ENCODE peak calls at places on chromosome 22, in eight cellular contexts. R is MM.1S, E is neural progenitor cell, V is fibroblast of lung, I is mesenchymal stem cell, Y is endothelial cell of umbilical vein, Q is PC-3, G is GM12878. F is an unnamed sample.

GRCh38 chr22:31286360-31287255 is 5.7 kb downstream of the PIK3IP1 start:
- DNase-seq in E (no peak), Q (no peak), G (no peak), R (peak), Y (no peak), V (no peak), I (peak), F (no peak)

GRCh38 chr22:50436134-50436830 is 38.6 kb downstream of the SBF1 start:
- DNase-seq in E (no peak), I (no peak), Y (no peak), Q (no peak), G (no peak), V (no peak), R (no peak), F (no peak)

GRCh38 chr22:50599816-50600454 is 658 bp upstream of the MAPK8IP2 start:
- DNase-seq in Q (peak), I (peak), E (peak), V (peak), Y (peak), G (no peak), R (peak), F (peak)

GRCh38 chr22:48938741-48939140 is 888.9 kb downstream of the BRD1 start:
- DNase-seq in Y (no peak), E (no peak), Q (no peak), I (no peak), R (no peak), V (no peak), G (no peak), F (no peak)

GRCh38 chr22:50700387-50701075 is 27.9 kb downstream of the SHANK3 start:
- DNase-seq in R (no peak), Q (no peak), G (no peak), V (no peak), E (no peak), I (no peak), Y (peak), F (no peak)

GRCh38 chr22:21918466-21919185 is 34.0 kb downstream of the PPM1F start:
- DNase-seq in Q (no peak), R (no peak), I (no peak), E (no peak), Y (no peak), G (no peak), V (no peak), F (no peak)

GRCh38 chr22:28802595-28803087 is 2.3 kb upstream of the XBP1 start:
- DNase-seq in I (no peak), V (no peak), Q (no peak), G (no peak), Y (no peak), E (no peak), R (peak), F (peak)

GRCh38 chr22:22226448-22227187 is 18.0 kb upstream of the VPREB1 start:
- DNase-seq in V (no peak), Q (no peak), Y (no peak), R (no peak), I (no peak), G (no peak), E (no peak), F (no peak)

GRCh38 chr22:27971926-27972325 is 52.9 kb upstream of the PITPNB start:
- DNase-seq in E (no peak), G (no peak), V (no peak), I (no peak), R (no peak), Q (no peak), Y (no peak), F (no peak)

GRCh38 chr22:50218996-50219727 is 18.4 kb downstream of the SELENOO start:
- DNase-seq in I (peak), E (no peak), R (no peak), Q (peak), Y (peak), V (peak), G (no peak), F (peak)

GRCh38 chr22:28921585-28921879 is 38.2 kb downstream of the ZNRF3 start:
- DNase-seq in I (no peak), Y (no peak), Q (no peak), E (no peak), R (no peak), G (no peak), V (no peak), F (no peak)

GRCh38 chr22:38782402-38783094 is 11.4 kb downstream of the DNAL4 start:
- DNase-seq in R (no peak), G (no peak), I (no peak), Y (no peak), V (peak), E (peak), Q (no peak), F (peak)

GRCh38 chr22:40196628-40197027 is 18.9 kb downstream of the TNRC6B start:
- DNase-seq in I (peak), E (no peak), V (peak), Y (peak), Q (peak), R (no peak), G (peak), F (peak)

GRCh38 chr22:22168190-22168940 is 76.2 kb upstream of the VPREB1 start:
- DNase-seq in Q (peak), R (peak), I (peak), Y (no peak), V (peak), E (peak), G (peak), F (peak)

GRCh38 chr22:32826537-32826936 is 25.0 kb downstream of the TIMP3 start:
- DNase-seq in R (no peak), G (no peak), Y (no peak), E (peak), I (no peak), V (no peak), Q (no peak), F (peak)

GRCh38 chr22:29202231-29203192 is 3.2 kb upstream of the EMID1 start:
- DNase-seq in R (peak), Q (peak), Y (peak), V (peak), E (peak), I (peak), G (peak), F (no peak)

GRCh38 chr22:34379825-34380224 is 459.5 kb upstream of the LARGE1 start:
- DNase-seq in Y (no peak), G (no peak), Q (no peak), I (no peak), V (no peak), E (no peak), R (no peak), F (no peak)

GRCh38 chr22:30344447-30345200 is 12.1 kb downstream of the SF3A1 start:
- DNase-seq in E (no peak), G (no peak), R (no peak), V (no peak), Y (no peak), Q (no peak), I (no peak), F (no peak)

GRCh38 chr22:45831394-45831793 is 145.6 kb downstream of the WNT7B start:
- DNase-seq in Y (peak), Q (peak), R (no peak), G (no peak), E (no peak), I (no peak), V (peak), F (peak)

GRCh38 chr22:30969532-30970355 is 679 bp downstream of the TUG1 start:
- DNase-seq in E (no peak), Q (peak), V (peak), Y (peak), R (peak), G (no peak), I (peak), F (peak)

GRCh38 chr22:34973926-34974325 is 92.0 kb upstream of the ISX start:
- DNase-seq in I (no peak), G (no peak), E (peak), Y (no peak), Q (no peak), V (peak), R (no peak), F (no peak)

GRCh38 chr22:49286236-49286760 is 541.4 kb downstream of the BRD1 start:
- DNase-seq in V (no peak), R (no peak), Y (no peak), Q (no peak), G (no peak), I (no peak), E (no peak), F (no peak)

GRCh38 chr22:38843201-38843715 is 570 bp downstream of the NPTXR start:
- DNase-seq in Q (peak), Y (peak), V (peak), G (no peak), R (no peak), I (peak), E (peak), F (peak)

GRCh38 chr22:24437820-24438328 is 10.5 kb downstream of the ADORA2A start:
- DNase-seq in G (peak), I (no peak), Y (no peak), R (peak), Q (peak), V (no peak), E (no peak), F (peak)

DNA sequence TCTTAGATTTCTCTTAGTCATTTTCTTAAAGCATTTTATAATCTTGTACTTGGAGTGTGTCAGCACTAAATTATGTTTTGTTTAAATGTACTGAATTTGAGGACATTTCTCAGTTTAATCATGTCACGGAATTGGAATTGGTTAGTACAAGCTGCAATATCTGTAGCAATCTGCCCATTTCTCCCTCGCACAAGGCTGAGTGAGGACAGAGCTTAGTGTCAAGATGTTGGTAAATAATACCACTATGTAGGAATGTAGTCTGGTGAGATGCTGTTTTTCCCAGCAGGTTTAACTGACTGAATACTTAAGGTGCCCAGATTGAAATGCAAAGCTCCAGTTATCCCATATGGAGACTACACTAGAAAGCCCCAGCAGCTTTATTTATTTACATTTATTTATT is 30.6 kb downstream of the SREBF2 start:
- DNase-seq in V (no peak), I (no peak), Q (no peak), E (no peak), G (no peak), R (no peak), Y (no peak), F (no peak)
- H3K9ac ChIP-seq in V (no peak), I (peak), Q (no peak), E (no peak), G (no peak), R (no peak), Y (no peak), F (no peak)

GRCh38 chr22:36028646-36029405 is at the start of gene RBFOX2:
- DNase-seq in R (peak), G (no peak), E (peak), Y (peak), V (peak), Q (peak), I (peak), F (peak)
- H3K4me3 ChIP-seq in R (peak), G (peak), E (peak), Y (peak), V (peak), Q (peak), I (peak), F (peak)

DNA sequence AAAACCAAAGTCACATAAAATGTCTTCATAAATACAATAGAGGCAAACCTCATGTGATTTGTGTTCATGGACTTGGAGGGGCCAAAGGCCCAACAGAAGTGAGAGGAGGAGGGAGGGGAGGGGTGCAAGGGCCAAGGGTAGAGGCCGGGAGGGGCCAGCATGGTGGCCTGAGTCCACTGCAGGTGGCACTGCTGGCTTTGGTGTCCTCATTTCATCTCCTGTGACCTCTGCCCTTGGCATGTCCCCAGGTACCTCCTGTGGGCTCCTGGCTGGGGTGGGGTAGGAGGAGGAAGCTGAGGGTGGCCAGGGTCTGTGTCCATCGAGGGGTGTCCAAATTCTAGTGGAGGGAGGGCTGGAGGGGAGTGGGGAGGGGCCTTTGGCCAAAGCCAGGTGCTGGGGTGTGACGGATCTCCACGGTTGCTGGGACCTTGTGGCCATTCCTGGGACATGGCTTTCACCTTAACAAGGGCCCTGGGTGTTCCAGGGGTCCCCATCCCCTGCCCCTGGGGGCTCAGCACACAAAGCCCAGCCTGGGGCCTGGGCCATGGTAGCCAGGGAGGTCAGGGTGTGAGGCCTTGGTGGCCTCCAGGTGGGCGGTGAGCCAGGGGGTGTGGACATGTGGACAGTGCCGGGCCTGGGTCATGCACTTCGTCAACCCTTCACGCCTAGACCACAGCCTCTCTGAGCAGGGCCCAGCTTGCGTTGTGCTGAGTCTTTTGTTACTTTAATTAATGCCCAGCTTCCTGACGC is 20.6 kb upstream of the CCDC188 start:
- DNase-seq in E (no peak), Q (no peak), G (no peak), R (no peak), V (no peak), I (no peak), Y (no peak), F (no peak)
- H3K9ac ChIP-seq in E (no peak), Q (no peak), G (no peak), R (no peak), V (no peak), I (no peak), Y (no peak), F (no peak)

GRCh38 chr22:44360686-44361381 is 48.1 kb upstream of the SHISAL1 start:
- DNase-seq in E (peak), V (peak), R (no peak), G (no peak), Y (peak), Q (peak), I (peak), F (peak)
- H3K4me3 ChIP-seq in E (no peak), V (no peak), R (no peak), G (no peak), Y (no peak), Q (peak), I (no peak), F (no peak)

GRCh38 chr22:25747245-25747944 is 5.4 kb downstream of the MYO18B start:
- DNase-seq in I (peak), Q (no peak), E (no peak), V (peak), G (no peak), Y (peak), R (no peak), F (peak)
- H3K9ac ChIP-seq in I (peak), Q (no peak), E (no peak), V (peak), G (no peak), Y (peak), R (no peak), F (peak)

DNA sequence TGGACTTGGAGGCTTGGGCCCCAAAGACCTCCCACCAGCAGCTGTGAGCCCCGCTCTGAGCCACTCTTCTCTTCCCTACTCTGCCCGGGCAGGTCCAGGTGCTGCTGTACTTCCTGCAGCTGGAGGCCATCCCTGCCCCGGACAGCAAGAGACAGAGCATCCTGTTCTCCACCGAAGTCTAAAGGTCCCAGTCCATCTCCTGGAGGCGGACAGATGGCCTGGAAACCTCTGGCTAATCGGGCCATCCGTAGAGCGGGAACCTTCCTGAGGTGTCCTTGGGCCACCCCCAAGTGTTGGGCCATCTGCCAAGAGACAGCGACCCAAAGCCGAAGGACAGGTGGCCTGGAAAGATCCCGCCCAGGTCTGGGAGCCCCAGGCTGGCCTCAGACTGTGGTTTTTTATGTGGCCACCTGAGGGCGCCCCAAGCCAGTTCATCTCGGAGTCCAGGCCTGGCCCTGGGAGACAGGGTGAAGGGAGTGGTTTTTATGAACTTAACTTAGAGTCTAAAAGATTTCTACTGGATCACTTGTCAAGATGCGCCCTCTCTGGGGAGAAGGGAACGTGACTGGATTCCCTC is 135.1 kb downstream of the BCR start:
- DNase-seq in E (peak), V (peak), Q (peak), R (peak), I (peak), G (no peak), Y (peak), F (peak)
- H3K4me3 ChIP-seq in E (no peak), V (no peak), Q (no peak), R (no peak), I (no peak), G (no peak), Y (no peak), F (no peak)